ENCODE peak calls at places on chromosomes 13 and 19, in five cellular contexts. C, M, E, L and W are unnamed samples.

GRCh38 chr19:35013047-35013819 is 13.1 kb downstream of the GRAMD1A start:
- DNase-seq in C (peak), L (no peak), M (peak), E (peak), W (peak)

GRCh38 chr13:107373551-107373950 is 805.6 kb upstream of the ARGLU1 start:
- DNase-seq in M (peak), C (no peak), E (no peak), L (no peak), W (no peak)

GRCh38 chr13:110358381-110358780 is 51.3 kb downstream of the COL4A2 start:
- DNase-seq in E (no peak), M (no peak), C (no peak), L (no peak), W (no peak)

GRCh38 chr13:43448605-43449004 is 338.2 kb downstream of the ENOX1 start:
- DNase-seq in E (no peak), M (no peak), C (no peak), L (no peak), W (no peak)

GRCh38 chr13:105219636-105220035 is 1315.8 kb downstream of the EFNB2 start:
- DNase-seq in L (no peak), M (no peak), C (no peak), E (no peak), W (no peak)

GRCh38 chr19:8488351-8488750 is 14.1 kb downstream of the PRAM1 start:
- DNase-seq in E (no peak), L (no peak), C (no peak), M (no peak), W (no peak)

GRCh38 chr19:1217366-1217765 is 11.8 kb downstream of the STK11 start:
- DNase-seq in E (no peak), M (no peak), C (no peak), L (no peak), W (no peak)

GRCh38 chr19:50460161-50460765 is 16.0 kb upstream of the EMC10 start:
- DNase-seq in C (peak), M (no peak), E (no peak), L (peak), W (no peak)

GRCh38 chr13:27834095-27834494 is 41.8 kb downstream of the GSX1 start:
- DNase-seq in E (no peak), C (no peak), M (no peak), L (no peak), W (no peak)

GRCh38 chr13:77698211-77699058 is 948 bp downstream of the SLAIN1 start:
- DNase-seq in M (peak), L (no peak), E (peak), C (no peak), W (peak)
- H3K27ac ChIP-seq in M (no peak), L (peak), E (no peak), C (no peak), W (peak)

GRCh38 chr13:99970761-99971575 is 599 bp downstream of the ZIC5 start:
- DNase-seq in L (no peak), C (no peak), E (no peak), M (peak), W (no peak)
- H3K4me3 ChIP-seq in L (no peak), C (peak), E (peak), M (peak), W (no peak)

GRCh38 chr19:49150106-49150943 is 4.9 kb downstream of the HRC start:
- DNase-seq in L (no peak), E (peak), C (peak), M (peak), W (peak)

GRCh38 chr19:49152218-49152550 is 3.0 kb downstream of the HRC start:
- DNase-seq in M (no peak), C (no peak), E (no peak), L (no peak), W (no peak)

GRCh38 chr19:49150944-49151243 is 4.3 kb downstream of the HRC start:
- DNase-seq in C (no peak), L (no peak), E (no peak), M (no peak), W (no peak)

GRCh38 chr19:49153167-49153809 is 1.9 kb downstream of the HRC start:
- DNase-seq in M (no peak), E (no peak), C (no peak), L (no peak), W (no peak)

DNA sequence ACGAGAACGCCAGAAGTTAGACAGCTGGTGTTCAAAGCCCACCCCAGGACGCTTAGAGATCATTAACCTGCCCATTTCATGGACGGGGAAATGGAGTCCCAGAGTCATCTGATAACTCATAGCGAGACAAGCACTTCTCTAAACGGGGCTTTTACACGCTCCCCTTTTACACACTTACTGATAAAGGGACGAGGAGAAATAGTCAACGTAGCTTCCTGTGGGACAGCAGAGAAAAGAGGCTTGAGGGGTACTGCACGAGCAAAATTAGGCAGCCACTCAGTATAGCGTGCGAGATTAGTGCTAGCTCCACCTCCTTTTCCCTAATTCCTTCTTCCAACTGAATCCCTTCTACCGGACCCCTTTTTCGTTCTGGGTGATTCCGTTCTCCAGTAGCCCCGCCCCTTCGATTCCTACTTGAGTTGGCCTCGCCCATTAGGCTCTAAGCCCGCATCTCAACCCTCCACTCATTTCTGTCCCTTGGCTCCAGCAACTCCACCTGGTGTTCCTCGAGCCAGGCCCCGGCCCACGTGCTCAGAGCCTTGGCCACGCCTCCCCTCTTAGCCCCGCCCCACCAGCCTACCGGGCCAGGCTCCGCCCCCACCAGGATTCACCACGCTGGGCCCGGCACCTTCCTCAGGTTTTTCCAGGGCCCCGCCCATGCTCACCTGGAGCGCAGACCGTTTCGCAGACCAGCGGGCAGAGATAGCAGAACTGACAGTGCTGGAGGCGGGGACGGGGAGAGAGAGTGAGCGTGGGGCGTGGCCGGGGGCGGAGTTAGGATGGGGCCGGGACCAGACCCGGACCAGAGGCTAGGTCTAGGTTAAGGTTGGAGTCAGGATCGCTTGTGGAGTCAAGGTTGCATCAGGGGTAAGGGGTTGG is 3.6 kb downstream of the HRC start:
- DNase-seq in M (peak), C (no peak), L (no peak), E (peak), W (no peak)
- H3K27ac ChIP-seq in M (peak), C (no peak), L (no peak), E (no peak), W (no peak)

GRCh38 chr19:46296722-46297431 is at the start of gene HIF3A:
- DNase-seq in L (no peak), C (no peak), M (peak), E (peak), W (no peak)

GRCh38 chr19:46299004-46299509 is 2.2 kb downstream of the HIF3A start:
- DNase-seq in C (peak), E (peak), L (no peak), M (peak), W (no peak)

GRCh38 chr19:46297700-46298476 is 1.0 kb downstream of the HIF3A start:
- DNase-seq in C (no peak), L (no peak), E (peak), M (no peak), W (no peak)

GRCh38 chr19:46299695-46300094 is 2.9 kb downstream of the HIF3A start:
- DNase-seq in C (no peak), M (no peak), E (no peak), L (no peak), W (no peak)

DNA sequence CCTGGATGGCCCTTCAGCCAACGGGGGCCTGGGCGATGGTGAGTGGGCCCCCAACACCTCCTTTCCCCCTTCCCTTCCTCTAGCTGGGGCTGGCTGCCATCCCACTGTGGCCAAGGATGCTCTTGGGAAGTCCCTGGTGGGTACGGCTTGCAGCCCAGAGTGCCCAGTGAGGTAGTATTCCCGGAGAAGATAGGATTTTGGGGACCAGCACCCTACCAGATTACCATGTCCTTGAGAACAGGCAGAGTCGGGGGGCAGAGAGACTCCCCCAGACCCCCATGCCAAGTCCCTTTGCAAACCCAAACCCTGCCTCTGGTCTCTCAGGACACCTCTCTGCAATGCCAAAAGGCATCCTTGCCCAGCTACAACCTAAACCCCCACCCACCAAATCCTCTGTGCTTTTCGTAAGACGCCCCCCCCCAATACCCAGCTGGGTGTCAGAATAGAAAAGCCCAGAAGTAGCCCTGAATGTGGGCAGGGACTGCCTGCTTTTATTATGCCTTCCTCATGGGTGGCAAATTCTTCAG is 1.7 kb downstream of the HIF3A start:
- DNase-seq in L (no peak), E (no peak), C (no peak), M (no peak), W (no peak)
- H3K4me3 ChIP-seq in L (no peak), E (peak), C (no peak), M (peak), W (no peak)

GRCh38 chr13:86447479-86447878 is 648.3 kb upstream of the SLITRK6 start:
- DNase-seq in M (no peak), C (no peak), E (no peak), L (no peak), W (no peak)
- H3K27ac ChIP-seq in M (no peak), C (no peak), E (no peak), L (no peak), W (no peak)

GRCh38 chr19:37128821-37129177 is 43.7 kb downstream of the ZNF585A start:
- DNase-seq in E (no peak), C (no peak), L (no peak), M (no peak), W (no peak)
- H3K4me3 ChIP-seq in E (no peak), C (no peak), L (no peak), M (no peak), W (peak)